ENCODE peak calls at places on chromosome 21, in four cellular contexts. P, I, H and S are unnamed samples.

GRCh38 chr21:17711896-17712295 is 99.2 kb upstream of the BTG3 start:
- DNase-seq in H (no peak), I (no peak), P (no peak), S (no peak)

GRCh38 chr21:17931080-17931479 is 111.9 kb upstream of the C21orf91 start:
- DNase-seq in I (no peak), H (no peak), P (no peak), S (no peak)

GRCh38 chr21:34514576-34515135 is 2.6 kb upstream of the KCNE1 start:
- DNase-seq in P (no peak), I (no peak), H (no peak), S (no peak)

GRCh38 chr21:44988607-44989537 is 49.0 kb downstream of the SLX9 start:
- DNase-seq in P (no peak), H (no peak), I (no peak), S (no peak)

GRCh38 chr21:27761623-27762022 is 794.7 kb upstream of the ADAMTS5 start:
- DNase-seq in H (no peak), P (no peak), I (no peak), S (no peak)

GRCh38 chr21:42162831-42163510 is 56.0 kb upstream of the ABCG1 start:
- DNase-seq in H (no peak), P (no peak), I (no peak), S (peak)

GRCh38 chr21:41460578-41461527 is 34.8 kb downstream of the MX1 start:
- DNase-seq in I (peak), P (peak), H (peak), S (no peak)

GRCh38 chr21:40841524-40842196 is 5.3 kb downstream of the DSCAM start:
- DNase-seq in I (peak), H (peak), P (peak), S (peak)

GRCh38 chr21:33232640-33233039 is 2.9 kb downstream of the IFNAR2 start:
- DNase-seq in P (no peak), H (no peak), I (no peak), S (no peak)

GRCh38 chr21:43778469-43779335 is 2.6 kb upstream of the CSTB start:
- DNase-seq in I (no peak), H (no peak), P (no peak), S (no peak)

GRCh38 chr21:15121655-15122120 is 56.9 kb upstream of the NRIP1 start:
- DNase-seq in I (no peak), H (no peak), P (no peak), S (no peak)

GRCh38 chr21:38987551-38988210 is 182.0 kb downstream of the ETS2 start:
- DNase-seq in I (no peak), P (no peak), H (no peak), S (no peak)

GRCh38 chr21:28207776-28208175 is 784.9 kb downstream of the LTN1 start:
- DNase-seq in P (no peak), H (no peak), I (no peak), S (no peak)

GRCh38 chr21:41678944-41679343 is 87.9 kb downstream of the RIPK4 start:
- DNase-seq in P (peak), H (peak), I (peak), S (peak)

GRCh38 chr21:28334407-28334806 is 658.3 kb downstream of the LTN1 start:
- DNase-seq in I (no peak), P (no peak), H (no peak), S (no peak)

GRCh38 chr21:25366116-25366515 is 241.2 kb downstream of the MRPL39 start:
- DNase-seq in P (no peak), I (no peak), H (no peak), S (no peak)

GRCh38 chr21:25809013-25809412 is 74.2 kb downstream of the GABPA start:
- DNase-seq in H (no peak), I (no peak), P (no peak), S (no peak)

GRCh38 chr21:36388835-36389234 is 3.6 kb downstream of the CHAF1B start:
- DNase-seq in P (no peak), H (no peak), I (no peak), S (no peak)

GRCh38 chr21:31623664-31624063 is 35.8 kb upstream of the SOD1 start:
- DNase-seq in P (no peak), H (no peak), I (no peak), S (no peak)

GRCh38 chr21:17139696-17140095 is 373.1 kb upstream of the CXADR start:
- DNase-seq in I (no peak), H (no peak), P (no peak), S (peak)